ENCODE peak calls at places on chromosomes 3 and 15, in six cellular contexts. V is hepatocyte, O is neural progenitor cell, Q is fibroblast of lung, E is left ventricle myocardium inferior, N is tibial artery. S is an unnamed sample. For H3K36me3, the result is how much of the 10 kb centered on the place peaks cover.

GRCh38 chr15:73940061-73940981 is 14.1 kb downstream of the LOXL1 start:
- DNase-seq in N (peak), E (no peak), O (no peak), V (no peak), Q (no peak), S (no peak)

GRCh38 chr15:61106044-61106834 is 122.9 kb downstream of the RORA start:
- DNase-seq in O (no peak), N (no peak), E (no peak), Q (no peak), V (no peak), S (no peak)

GRCh38 chr3:53680026-53680425 is 166.2 kb downstream of the CHDH start:
- DNase-seq in E (peak), N (no peak), O (peak), V (peak), Q (peak), S (no peak)

GRCh38 chr3:142998439-142998838 is 2.9 kb upstream of the U2SURP start:
- DNase-seq in O (no peak), Q (peak), E (no peak), V (no peak), N (no peak), S (no peak)

GRCh38 chr15:60627544-60627943 is 148.6 kb upstream of the ICE2 start:
- DNase-seq in Q (no peak), E (no peak), N (no peak), V (no peak), O (peak), S (no peak)

GRCh38 chr3:10928961-10929471 is 63.5 kb upstream of the SLC6A1 start:
- DNase-seq in Q (no peak), V (no peak), E (no peak), N (peak), O (no peak), S (no peak)

GRCh38 chr3:185656321-185656840 is 70.3 kb downstream of the SENP2 start:
- DNase-seq in Q (peak), V (peak), N (peak), O (no peak), E (peak), S (no peak)

GRCh38 chr3:82410366-82410765 is 648.9 kb upstream of the GBE1 start:
- DNase-seq in N (no peak), V (no peak), O (no peak), E (no peak), Q (no peak), S (no peak)

GRCh38 chr3:66195347-66195783 is 25.4 kb upstream of the SLC25A26 start:
- DNase-seq in O (peak), Q (peak), V (peak), N (peak), E (peak), S (no peak)

DNA sequence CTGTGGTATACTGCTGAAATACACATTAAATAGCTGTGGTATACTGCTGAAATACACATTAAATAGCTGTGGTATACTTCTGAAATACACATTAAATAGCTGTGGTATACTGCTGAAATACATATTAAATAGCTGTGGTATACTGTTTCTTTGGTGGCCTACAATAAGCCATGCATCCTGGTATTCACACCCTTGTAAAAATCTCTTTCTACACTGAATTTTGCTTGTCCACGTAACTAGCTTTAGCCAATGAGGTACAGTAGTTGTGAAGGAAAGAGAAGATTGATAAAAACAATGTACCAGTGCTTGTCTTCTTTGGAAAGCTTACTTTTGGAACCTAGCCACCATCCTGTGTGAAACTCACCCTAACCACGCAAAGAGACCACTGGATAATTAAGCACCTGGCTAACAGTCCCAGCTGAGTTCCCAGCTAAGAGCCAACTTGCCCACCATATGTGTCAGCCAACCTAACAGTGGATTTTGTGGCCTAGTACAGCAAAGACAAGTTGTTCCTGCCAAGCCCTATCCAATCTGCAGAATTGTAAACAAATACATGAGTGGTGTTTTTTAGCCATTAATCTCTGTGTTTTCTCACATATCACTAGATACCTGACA is 103.4 kb upstream of the MELTF start:
- DNase-seq in V (no peak), E (no peak), Q (peak), N (no peak), O (no peak), S (no peak)
- H3K36me3 ChIP-seq in V (under half), E (half or more), Q (under half), N (under half), O (under half), S (under half)

DNA sequence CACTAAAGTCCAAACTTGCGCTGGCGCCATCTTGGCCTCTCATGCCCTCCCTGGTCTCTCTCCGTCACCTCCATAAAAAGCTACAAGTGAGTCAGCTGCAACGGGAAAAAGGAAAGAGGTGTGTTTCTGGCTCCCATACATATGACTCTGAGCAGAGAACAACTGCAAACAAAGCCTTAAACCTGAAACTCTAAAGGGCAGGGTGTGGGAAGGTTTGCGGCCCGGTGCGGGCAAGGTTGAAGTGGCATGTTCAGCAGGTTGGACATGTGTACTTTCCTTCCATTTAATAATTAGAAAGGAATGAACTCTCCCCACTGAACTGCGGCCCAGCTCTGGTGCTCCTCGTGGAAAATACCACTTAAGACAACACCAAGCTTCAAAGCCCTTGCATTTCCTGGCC is 59.0 kb upstream of the PPARG start:
- DNase-seq in Q (peak), O (no peak), V (peak), E (no peak), N (no peak), S (no peak)
- H3K27ac ChIP-seq in Q (no peak), O (no peak), V (peak), E (no peak), N (no peak), S (no peak)

GRCh38 chr3:106566277-106566676 is 697.5 kb upstream of the CBLB start:
- DNase-seq in Q (no peak), N (no peak), V (no peak), E (no peak), O (peak), S (no peak)
- TF ChIP-seq CTCF in Q (no peak), N (no peak), V (no peak), E (no peak), O (peak), S (no peak)

DNA sequence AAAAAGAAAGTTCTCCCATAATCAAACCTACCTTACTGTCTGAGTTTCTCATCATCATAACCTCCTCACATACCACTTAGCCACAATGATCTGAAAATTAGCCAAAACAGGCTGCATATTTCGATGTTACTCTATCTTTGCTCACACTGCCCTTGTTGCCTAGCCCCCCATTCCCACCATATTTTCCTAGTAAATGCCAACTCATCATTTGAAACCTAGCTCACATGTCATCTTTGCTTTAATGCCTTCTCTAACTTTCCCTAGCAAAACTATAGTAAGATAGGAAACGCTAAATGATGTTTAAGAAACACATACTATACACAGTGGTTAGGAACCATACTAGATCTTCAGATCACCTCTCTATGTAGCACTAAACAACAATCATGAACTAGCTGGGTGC is 64.9 kb downstream of the INO80 start:
- DNase-seq in N (no peak), Q (no peak), V (no peak), E (no peak), O (no peak), S (no peak)
- H3K36me3 ChIP-seq in N (half or more), Q (under half), V (under half), E (half or more), O (under half), S (under half)

GRCh38 chr3:182185341-182185740 is 473.6 kb downstream of the SOX2 start:
- DNase-seq in N (no peak), V (no peak), E (no peak), O (no peak), Q (no peak), S (no peak)

GRCh38 chr3:182180646-182181385 is 469.1 kb downstream of the SOX2 start:
- DNase-seq in N (no peak), Q (peak), E (no peak), O (peak), V (no peak), S (no peak)

GRCh38 chr3:182179631-182180030 is 467.9 kb downstream of the SOX2 start:
- DNase-seq in N (no peak), O (no peak), E (no peak), Q (no peak), V (no peak), S (no peak)

GRCh38 chr3:182182531-182182968 is 470.8 kb downstream of the SOX2 start:
- DNase-seq in O (no peak), V (no peak), E (no peak), N (no peak), Q (peak), S (no peak)

DNA sequence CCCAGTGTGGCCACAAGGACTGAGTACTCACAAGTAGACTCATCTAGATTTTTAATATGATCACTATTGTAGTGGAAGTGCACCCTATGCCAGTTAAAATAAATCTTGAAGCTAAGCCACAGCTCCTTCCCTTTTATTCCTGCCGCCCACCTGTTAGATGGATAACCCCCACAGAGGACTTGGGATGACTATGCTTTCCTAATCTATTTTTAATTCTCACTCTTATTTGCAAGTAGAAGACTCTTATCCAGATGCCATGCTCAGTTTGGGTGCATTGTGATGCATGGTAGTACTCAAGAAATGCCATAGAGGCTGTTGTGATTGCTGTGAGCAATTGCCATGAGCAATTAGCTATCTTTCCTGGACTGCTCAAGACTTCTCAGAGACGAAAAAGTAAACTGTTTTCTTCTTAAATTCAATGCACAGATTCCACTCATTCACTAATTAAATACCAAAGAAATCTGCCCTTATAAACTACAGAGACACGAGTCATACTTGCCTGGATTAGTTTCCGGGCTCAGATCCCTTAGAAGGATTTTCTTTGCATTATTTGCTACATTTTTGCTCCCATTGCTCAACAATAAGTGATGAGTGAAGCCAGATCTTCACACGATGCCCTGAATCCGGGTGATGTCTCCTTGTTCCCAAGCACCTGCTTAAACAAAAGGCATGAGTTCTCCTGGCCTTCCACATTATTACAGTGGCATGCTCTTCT is 472.1 kb downstream of the SOX2 start:
- DNase-seq in E (no peak), V (no peak), O (peak), N (no peak), Q (no peak), S (no peak)
- H3K27ac ChIP-seq in E (no peak), V (no peak), O (no peak), N (no peak), Q (no peak), S (no peak)

DNA sequence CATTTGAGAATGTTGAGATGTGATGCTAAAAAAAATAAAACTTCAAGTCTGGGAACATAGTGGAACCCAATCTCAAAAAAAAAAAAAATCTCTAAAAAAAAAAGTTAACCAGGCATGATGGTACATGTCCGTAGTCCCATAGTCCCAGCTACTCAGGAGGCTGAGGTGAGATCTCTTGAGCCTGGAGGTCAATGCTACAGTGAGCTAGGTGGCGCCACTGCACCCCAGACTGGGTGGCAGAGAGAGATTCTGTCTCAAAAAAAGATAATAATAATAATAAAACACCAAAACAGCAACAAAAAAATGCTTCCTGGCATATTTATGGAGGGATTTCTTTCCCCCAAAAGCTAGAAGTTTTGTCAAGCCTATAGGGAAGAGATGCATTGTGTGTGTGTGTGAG is 361.6 kb downstream of the ROBO1 start:
- DNase-seq in V (peak), Q (no peak), E (no peak), O (no peak), N (no peak), S (no peak)
- TF ChIP-seq CTCF in V (peak), Q (no peak), E (no peak), O (peak), N (no peak), S (no peak)

DNA sequence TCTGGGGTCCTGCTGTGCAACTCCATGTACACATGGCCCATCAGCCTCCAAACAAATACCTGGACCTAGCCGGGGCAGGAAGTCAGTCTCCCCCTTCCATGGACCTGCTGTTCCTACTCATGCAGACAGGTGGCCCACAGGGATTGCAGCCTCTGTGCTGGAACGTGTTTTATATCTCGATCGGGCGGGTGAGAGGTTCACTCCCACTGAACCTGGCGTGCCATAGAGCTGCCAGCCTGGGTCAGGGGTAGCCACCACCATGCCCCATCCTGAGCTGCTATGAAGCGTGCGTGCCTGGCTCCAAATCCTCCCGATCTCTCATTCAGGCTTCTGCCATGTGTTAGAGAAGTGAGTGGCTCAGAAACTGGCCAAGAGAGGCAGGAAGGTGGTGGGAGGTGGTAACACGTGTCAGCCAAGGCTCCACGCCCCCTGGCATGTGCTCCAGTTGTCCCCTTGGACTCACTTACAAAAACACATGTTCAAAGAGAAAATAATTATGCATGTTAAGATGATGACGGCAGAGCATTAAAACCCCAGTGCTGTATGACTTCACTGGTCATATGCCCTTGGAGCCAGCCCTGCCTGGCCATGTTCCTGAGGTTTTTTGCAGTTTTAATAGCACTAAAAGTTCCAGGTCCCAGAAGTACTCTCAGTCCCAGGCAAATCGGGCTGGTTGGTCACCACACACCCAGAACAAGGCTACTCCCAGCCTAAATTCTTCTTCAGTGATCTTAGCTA is 30.6 kb downstream of the CTSH start:
- DNase-seq in O (peak), V (no peak), E (no peak), N (peak), Q (peak), S (no peak)
- H3K36me3 ChIP-seq in O (under half), V (under half), E (under half), N (half or more), Q (under half), S (under half)